ENCODE peak calls at places on chromosomes 12 and 14, in five cellular contexts. X is ovary; R is CD8-positive, alpha-beta memory T cell; J is fibroblast of lung; F is Peyer's patch. P is an unnamed sample.

GRCh38 chr14:101246894-101247853 is 314.1 kb upstream of the DIO3 start:
- DNase-seq in X (no peak), J (no peak), R (no peak), F (peak; percentile 27), P (no peak)

GRCh38 chr12:46387697-46388096 is 15.1 kb upstream of the SLC38A2 start:
- DNase-seq in X (no peak), F (no peak), R (no peak), J (no peak), P (no peak)

GRCh38 chr14:102431751-102432150 is 69.0 kb downstream of the TECPR2 start:
- DNase-seq in F (no peak), J (no peak), R (no peak), X (no peak), P (no peak)

GRCh38 chr12:8914716-8915526 is 612 bp downstream of the PHC1 start:
- DNase-seq in X (peak; percentile 59), J (peak; percentile 26), F (peak; percentile 69), R (peak; percentile 61), P (peak; percentile 47)

GRCh38 chr14:72864712-72865365 is 29.1 kb downstream of the DPF3 start:
- DNase-seq in J (no peak), R (no peak), F (no peak), X (no peak), P (no peak)

GRCh38 chr14:52551696-52552062 is 626 bp downstream of the TXNDC16 start:
- DNase-seq in X (no peak), J (peak; percentile 52), R (no peak), F (no peak), P (peak; percentile 47)

GRCh38 chr12:59382678-59383425 is 213.0 kb upstream of the SLC16A7 start:
- DNase-seq in J (peak; percentile 59), F (no peak), X (no peak), R (no peak), P (no peak)

GRCh38 chr14:50763386-50764007 is 67.5 kb downstream of the NIN start:
- DNase-seq in X (peak; percentile 35), F (no peak), J (peak; percentile 95), R (no peak), P (no peak)

GRCh38 chr14:44847910-44848309 is 113.8 kb downstream of the KLHL28 start:
- DNase-seq in X (no peak), R (no peak), J (no peak), F (no peak), P (no peak)

GRCh38 chr14:85527006-85527405 is 2.9 kb upstream of the FLRT2 start:
- DNase-seq in X (no peak), F (no peak), R (no peak), J (peak; percentile 23), P (no peak)

GRCh38 chr12:53886996-53887395 is 51.6 kb upstream of the HOXC13 start:
- DNase-seq in F (no peak), R (no peak), J (no peak), X (no peak), P (no peak)

GRCh38 chr14:87049886-87050820 is 942.8 kb downstream of the GALC start:
- DNase-seq in X (no peak), F (no peak), R (no peak), J (peak; percentile 44), P (no peak)

GRCh38 chr14:94373708-94374107 is 14.7 kb downstream of the SERPINA1 start:
- DNase-seq in J (peak; percentile 84), R (no peak), X (no peak), F (no peak), P (no peak)

GRCh38 chr14:77158175-77158908 is 16.8 kb upstream of the ZDHHC22 start:
- DNase-seq in R (no peak), X (no peak), F (no peak), J (peak; percentile 61), P (no peak)

GRCh38 chr14:64728106-64728505 is 23.9 kb downstream of the PLEKHG3 start:
- DNase-seq in F (peak; percentile 30), X (no peak), J (no peak), R (no peak), P (no peak)

GRCh38 chr12:125143491-125143890 is 78.3 kb downstream of the AACS start:
- DNase-seq in F (no peak), R (no peak), X (no peak), J (peak; percentile 21), P (peak; percentile 23)

GRCh38 chr12:32273712-32274111 is 125.6 kb upstream of the FGD4 start:
- DNase-seq in X (no peak), F (no peak), J (no peak), R (no peak), P (peak; percentile 4)

GRCh38 chr12:15684896-15685658 is 104.1 kb downstream of the EPS8 start:
- DNase-seq in J (no peak), X (no peak), F (no peak), R (no peak), P (no peak)

GRCh38 chr14:61391119-61391518 is 69.7 kb downstream of the PRKCH start:
- DNase-seq in X (no peak), R (no peak), J (no peak), F (no peak), P (no peak)
- H3K4me1 ChIP-seq in X (no peaks in the 10 kb centered on the region), R (peaks cover 99% of the 10 kb centered on the region), J (no peaks in the 10 kb centered on the region), F (no peaks in the 10 kb centered on the region), P (peaks cover 3% of the 10 kb centered on the region)

DNA sequence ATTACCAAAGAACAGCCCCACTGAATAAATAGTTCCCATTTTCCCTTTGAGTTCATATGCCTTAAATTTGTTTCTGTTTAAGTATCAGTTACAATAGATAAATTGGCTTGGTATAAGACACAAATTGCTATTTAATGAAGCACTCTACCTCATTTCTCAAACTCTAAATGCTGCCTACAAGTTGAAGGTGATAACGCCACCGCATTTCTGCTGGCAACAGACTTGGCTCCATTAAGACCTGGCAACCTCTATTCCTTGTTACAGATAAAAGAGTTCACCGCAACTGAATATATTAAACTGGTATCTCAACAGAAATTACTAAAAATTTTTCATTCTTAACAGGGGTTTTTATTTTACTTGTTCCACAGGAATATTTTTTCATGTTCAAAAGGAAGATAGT is 35.6 kb downstream of the GXYLT1 start:
- DNase-seq in X (no peak), R (no peak), F (no peak), J (no peak), P (no peak)
- H3K27ac ChIP-seq in X (no peak overlapping the region), R (no peak overlapping the region), F (no peak overlapping the region), J (no peak overlapping the region), P (no peak overlapping the region)

GRCh38 chr12:122085006-122085405 is 6.5 kb downstream of the MLXIP start:
- DNase-seq in R (no peak), J (no peak), X (no peak), F (no peak), P (no peak)

GRCh38 chr12:122081697-122082221 is 3.2 kb downstream of the MLXIP start:
- DNase-seq in F (peak; percentile 47), X (peak; percentile 75), J (peak; percentile 91), R (peak; percentile 26), P (peak; percentile 67)

GRCh38 chr12:122080149-122081107 is 1.9 kb downstream of the MLXIP start:
- DNase-seq in X (no peak), J (peak; percentile 87), R (no peak), F (peak; percentile 57), P (no peak)

GRCh38 chr12:122081108-122081696 is 2.6 kb downstream of the MLXIP start:
- DNase-seq in J (peak; percentile 79), X (no peak), R (no peak), F (peak; percentile 55), P (no peak)

GRCh38 chr12:122082621-122083356 is 4.2 kb downstream of the MLXIP start:
- DNase-seq in X (no peak), R (no peak), F (peak; percentile 15), J (no peak), P (no peak)
- H3K4me1 ChIP-seq in X (peaks cover 27% of the 10 kb centered on the region), R (peaks cover 79% of the 10 kb centered on the region), F (peaks cover 24% of the 10 kb centered on the region), J (peaks cover 18% of the 10 kb centered on the region), P (peaks cover 22% of the 10 kb centered on the region)

DNA sequence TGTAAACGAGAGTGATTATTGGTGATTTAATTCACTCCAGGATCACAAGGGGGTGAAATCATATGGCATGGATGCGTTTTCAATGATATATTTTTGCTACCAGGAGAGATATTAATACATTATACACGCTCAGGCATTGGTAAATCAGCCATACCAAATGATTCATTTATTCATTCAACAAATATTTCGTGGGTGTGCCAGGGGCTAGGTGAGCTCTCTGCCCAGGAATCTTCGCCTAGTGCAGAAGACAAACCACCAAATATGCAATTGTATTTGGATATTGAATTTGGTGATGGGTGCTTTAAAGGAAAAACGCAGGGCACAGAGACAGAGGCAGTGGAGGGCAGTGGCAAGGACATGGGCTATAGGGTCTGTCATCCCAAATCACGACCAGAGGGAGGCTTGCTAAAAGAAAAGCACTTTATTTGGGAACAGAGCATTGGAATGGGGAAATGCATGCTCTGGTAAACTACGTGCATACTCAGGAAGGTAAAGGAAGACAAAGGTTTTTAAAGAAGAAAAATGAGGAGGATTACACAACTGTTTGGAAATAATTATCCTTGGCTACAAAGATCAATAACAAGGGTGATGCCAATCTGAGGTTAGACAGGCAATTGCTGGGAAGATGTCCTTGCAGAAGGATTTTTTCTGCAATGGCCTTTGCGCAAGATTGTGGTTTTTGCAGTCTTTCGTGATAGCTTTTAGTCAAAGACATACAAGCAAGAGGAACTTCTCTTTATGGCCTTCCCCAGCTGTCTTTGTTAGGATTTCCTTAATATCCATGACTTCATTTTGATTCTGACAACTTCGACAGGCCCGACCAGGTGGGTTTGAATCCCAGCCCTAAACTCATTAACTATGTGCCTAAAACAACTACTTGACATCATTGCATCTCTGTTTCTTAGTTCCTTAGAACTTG is 13.6 kb upstream of the VRK1 start:
- DNase-seq in R (no peak), F (no peak), J (no peak), X (no peak), P (no peak)
- H3K27ac ChIP-seq in R (no peak overlapping the region), F (no peak overlapping the region), J (no peak overlapping the region), X (no peak overlapping the region), P (no peak overlapping the region)

GRCh38 chr14:23149745-23150144 is 30.7 kb upstream of the CEBPE start:
- DNase-seq in F (no peak), R (no peak), X (no peak), J (no peak), P (no peak)
- H3K4me1 ChIP-seq in F (no peaks in the 10 kb centered on the region), R (peaks cover 16% of the 10 kb centered on the region), X (peaks cover 16% of the 10 kb centered on the region), J (peaks cover 4% of the 10 kb centered on the region), P (peaks cover 2% of the 10 kb centered on the region)

DNA sequence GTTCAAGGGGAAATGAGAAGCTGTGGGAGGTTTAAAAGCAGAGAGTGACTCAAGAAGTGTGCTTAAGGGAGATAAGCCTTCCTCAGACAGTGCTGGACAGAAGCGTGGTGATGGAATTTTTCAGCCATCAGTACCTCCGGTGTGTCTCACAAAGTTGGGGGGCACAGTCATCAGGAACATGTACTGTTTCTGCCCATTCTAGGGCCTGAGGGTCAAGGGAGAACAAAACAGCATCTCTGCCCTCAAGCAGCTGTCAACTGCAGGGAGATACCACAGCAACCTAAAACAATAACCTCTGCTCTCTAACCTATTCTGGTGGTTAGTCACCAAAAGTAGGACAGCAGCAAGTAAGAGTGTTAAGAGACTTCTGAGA is 2.0 kb upstream of the STON2 start:
- DNase-seq in R (no peak), X (no peak), J (peak; percentile 26), F (no peak), P (no peak)
- H3K27ac ChIP-seq in R (no peak overlapping the region), X (no peak overlapping the region), J (peak overlapping the region; percentile 77), F (no peak overlapping the region), P (no peak overlapping the region)

GRCh38 chr12:45284096-45284901 is 68.4 kb downstream of the ANO6 start:
- DNase-seq in J (peak; percentile 50), F (no peak), X (no peak), R (no peak), P (peak; percentile 64)
- H3K4me1 ChIP-seq in J (peaks cover 6% of the 10 kb centered on the region), F (no peaks in the 10 kb centered on the region), X (peaks cover 10% of the 10 kb centered on the region), R (no peaks in the 10 kb centered on the region), P (peaks cover 19% of the 10 kb centered on the region)

GRCh38 chr14:90624228-90624627 is 192.0 kb downstream of the TTC7B start:
- DNase-seq in X (no peak), J (no peak), R (no peak), F (no peak), P (no peak)
- H3K27ac ChIP-seq in X (no peak overlapping the region), J (no peak overlapping the region), R (no peak overlapping the region), F (no peak overlapping the region), P (no peak overlapping the region)